ENCODE peak calls at places on chromosome 13, in eight cellular contexts. A is cardiac fibroblast; S is effector memory CD4-positive, alpha-beta T cell; N is CD8-positive, alpha-beta T cell; B is A673; W is astrocyte of the spinal cord; T is foreskin fibroblast; E is HFF-Myc. P is an unnamed sample.

GRCh38 chr13:77289844-77290243 is 37.0 kb downstream of the MYCBP2 start:
- DNase-seq in A (no peak), S (no peak), N (no peak), B (no peak), W (no peak), T (no peak), E (no peak), P (no peak)

GRCh38 chr13:34939771-34940170 is 2.3 kb upstream of the NBEA start:
- DNase-seq in A (no peak), S (no peak), N (no peak), B (no peak), W (no peak), T (no peak), E (no peak), P (peak; percentile 65)

GRCh38 chr13:24763596-24764275 is at the start of gene RNF17:
- DNase-seq in A (no peak), S (no peak), N (no peak), B (no peak), W (no peak), T (no peak), E (no peak), P (peak; percentile 38)

GRCh38 chr13:45825124-45825650 is 26.4 kb downstream of the SIAH3 start:
- DNase-seq in A (no peak), S (no peak), N (no peak), B (no peak), W (no peak), T (no peak), E (no peak), P (no peak)

GRCh38 chr13:64723735-64724134 is 2506.4 kb downstream of the PCDH9 start:
- DNase-seq in A (peak; percentile 95), S (no peak), N (no peak), B (peak; percentile 49), W (peak; percentile 85), T (peak; percentile 92), E (peak; percentile 63), P (no peak)

GRCh38 chr13:77521595-77522367 is 13.7 kb upstream of the SCEL start:
- DNase-seq in A (peak; percentile 35), S (no peak), N (no peak), B (peak; percentile 92), W (peak; percentile 67), T (peak; percentile 23), E (no peak), P (no peak)

GRCh38 chr13:112968380-112968909 is 569 bp upstream of the MCF2L start:
- DNase-seq in A (no peak), S (peak; percentile 55), N (peak; percentile 70), B (no peak), W (no peak), T (no peak), E (no peak), P (peak; percentile 88)

GRCh38 chr13:112775791-112776279 is 86.0 kb downstream of the ATP11A start:
- DNase-seq in A (no peak), S (no peak), N (no peak), B (no peak), W (no peak), T (no peak), E (no peak), P (peak; percentile 81)

GRCh38 chr13:41188584-41188983 is 5.8 kb downstream of the KBTBD7 start:
- DNase-seq in A (peak; percentile 54), S (no peak), N (no peak), B (no peak), W (peak; percentile 22), T (no peak), E (no peak), P (peak; percentile 34)

GRCh38 chr13:109704771-109705628 is 81.4 kb downstream of the IRS2 start:
- DNase-seq in A (peak; percentile 28), S (no peak), N (no peak), B (no peak), W (no peak), T (no peak), E (no peak), P (no peak)

GRCh38 chr13:65943024-65943423 is 1287.1 kb downstream of the PCDH9 start:
- DNase-seq in A (peak; percentile 71), S (no peak), N (no peak), B (no peak), W (peak; percentile 65), T (peak; percentile 42), E (no peak), P (no peak)

GRCh38 chr13:25267715-25268114 is 19.6 kb downstream of the MTMR6 start:
- DNase-seq in A (peak; percentile 38), S (no peak), N (no peak), B (peak; percentile 54), W (no peak), T (no peak), E (no peak), P (peak; percentile 68)

GRCh38 chr13:50244355-50244912 is 229.2 kb downstream of the KCNRG start:
- DNase-seq in A (no peak), S (no peak), N (no peak), B (no peak), W (no peak), T (no peak), E (no peak), P (no peak)

GRCh38 chr13:50248537-50249521 is 233.6 kb downstream of the KCNRG start:
- DNase-seq in A (no peak), S (no peak), N (no peak), B (no peak), W (no peak), T (no peak), E (no peak), P (no peak)

GRCh38 chr13:50243926-50244325 is 228.7 kb downstream of the KCNRG start:
- DNase-seq in A (no peak), S (no peak), N (no peak), B (no peak), W (no peak), T (no peak), E (no peak), P (no peak)

GRCh38 chr13:50241479-50241878 is 226.2 kb downstream of the KCNRG start:
- DNase-seq in A (peak; percentile 50), S (no peak), N (no peak), B (no peak), W (peak; percentile 11), T (no peak), E (no peak), P (no peak)

DNA sequence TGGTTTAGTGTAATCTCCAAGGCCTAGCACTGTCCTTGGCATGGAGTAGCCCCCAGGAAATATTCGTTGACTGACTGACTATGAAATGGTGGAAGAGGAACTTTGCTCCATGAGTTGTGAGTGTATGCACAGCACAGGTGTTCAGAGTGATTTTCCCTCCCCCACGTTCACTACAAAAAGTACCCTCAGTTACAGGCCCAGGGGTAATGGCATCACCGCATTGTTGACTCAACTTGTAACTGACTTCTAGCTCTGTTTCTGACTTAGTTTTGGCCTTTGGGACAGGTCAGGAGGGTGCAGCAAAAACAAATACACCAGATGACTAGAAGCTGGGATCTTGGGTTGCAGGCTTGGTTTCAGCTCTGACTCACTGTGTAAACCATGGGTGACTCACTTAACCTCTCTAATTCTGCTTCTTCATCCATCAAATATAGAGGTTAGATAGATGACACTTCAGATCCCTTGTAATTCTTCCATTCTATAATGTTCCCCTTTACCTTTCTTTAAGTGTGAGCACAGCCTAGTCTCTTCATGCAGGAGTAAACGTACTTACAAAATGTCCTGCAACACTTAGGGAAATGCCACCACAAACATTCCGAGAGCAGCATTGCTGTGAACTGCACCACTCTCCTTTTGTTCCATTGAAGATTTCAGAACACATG is 229.8 kb downstream of the KCNRG start:
- DNase-seq in A (peak; percentile 91), S (peak; percentile 10), N (no peak), B (no peak), W (peak; percentile 91), T (peak; percentile 87), E (peak; percentile 78), P (peak; percentile 87)
- H3K4me3 ChIP-seq in A (no peak overlapping the region), S (no peak overlapping the region), N (no peak overlapping the region), B (no peak overlapping the region), W (no peak overlapping the region), T (no peak overlapping the region), E (no peak overlapping the region), P (no peak overlapping the region)

DNA sequence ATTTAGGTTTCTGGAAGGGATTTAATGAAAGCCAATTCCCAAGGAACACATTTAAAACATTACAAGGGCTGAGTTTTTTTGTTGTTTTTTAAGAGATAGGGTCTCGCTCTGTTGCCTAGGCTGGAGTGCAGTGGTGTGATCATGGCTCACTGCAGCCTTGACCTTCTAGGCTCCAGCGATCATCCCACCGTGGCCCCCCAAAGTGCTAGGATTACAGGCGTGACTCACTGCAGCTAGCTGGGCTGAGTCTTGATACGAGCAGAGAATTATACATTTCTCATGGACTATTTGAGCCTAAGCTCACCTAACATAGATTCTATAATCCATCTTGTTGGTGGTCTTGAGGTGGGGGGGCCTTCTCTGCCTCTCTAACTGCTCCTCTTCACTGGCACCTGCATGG is 37.5 kb downstream of the DOCK9 start:
- DNase-seq in A (no peak), S (no peak), N (no peak), B (no peak), W (no peak), T (no peak), E (no peak), P (no peak)
- H3K4me3 ChIP-seq in A (no peak overlapping the region), S (no peak overlapping the region), N (no peak overlapping the region), B (no peak overlapping the region), W (no peak overlapping the region), T (no peak overlapping the region), E (no peak overlapping the region), P (no peak overlapping the region)

DNA sequence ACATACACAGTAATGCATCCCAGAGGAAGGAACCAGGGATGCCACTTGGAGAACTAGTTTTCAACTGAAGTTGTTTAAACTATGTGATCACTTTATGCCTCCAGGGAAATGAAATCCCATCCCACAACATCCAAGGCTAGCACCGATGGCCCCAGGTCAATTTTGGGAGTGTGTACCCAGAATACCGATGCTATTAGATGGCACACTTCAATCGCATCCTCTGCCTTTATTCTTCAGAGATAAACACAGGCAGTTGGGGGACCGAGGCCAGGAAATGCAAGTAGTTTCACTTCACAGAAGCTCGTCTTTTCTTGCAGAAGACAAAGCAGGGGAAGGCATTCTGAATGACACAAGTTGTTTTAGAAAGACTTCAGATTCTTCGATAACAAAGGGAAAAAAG is 13.8 kb downstream of the STK24 start:
- DNase-seq in A (no peak), S (no peak), N (peak; percentile 65), B (no peak), W (no peak), T (no peak), E (no peak), P (no peak)
- H3K4me3 ChIP-seq in A (no peak overlapping the region), S (peak overlapping the region; percentile 63), N (peak overlapping the region; percentile 12), B (no peak overlapping the region), W (no peak overlapping the region), T (peak overlapping the region; percentile 36), E (no peak overlapping the region), P (peak overlapping the region; percentile 31)

GRCh38 chr13:78659450-78660110 is 625 bp upstream of the OBI1 start:
- DNase-seq in A (peak; percentile 27), S (no peak), N (no peak), B (no peak), W (peak; percentile 9), T (no peak), E (no peak), P (no peak)

GRCh38 chr13:78658630-78659449 is at the start of gene OBI1:
- DNase-seq in A (peak; percentile 93), S (peak; percentile 80), N (peak; percentile 92), B (peak; percentile 93), W (peak; percentile 92), T (peak; percentile 86), E (peak; percentile 46), P (peak; percentile 88)

GRCh38 chr13:78657699-78658629 is 991 bp downstream of the OBI1 start:
- DNase-seq in A (peak; percentile 33), S (no peak), N (no peak), B (peak; percentile 18), W (peak; percentile 17), T (no peak), E (no peak), P (peak; percentile 63)

GRCh38 chr13:78662467-78662866 is 3.5 kb upstream of the OBI1 start:
- DNase-seq in A (no peak), S (no peak), N (no peak), B (no peak), W (no peak), T (no peak), E (no peak), P (no peak)

GRCh38 chr13:78660130-78660857 is 1.3 kb upstream of the OBI1 start:
- DNase-seq in A (peak; percentile 30), S (no peak), N (peak; percentile 52), B (peak; percentile 42), W (no peak), T (no peak), E (no peak), P (no peak)
- H3K4me3 ChIP-seq in A (peak overlapping the region; percentile 89), S (peak overlapping the region; percentile 93), N (peak overlapping the region; percentile 100), B (peak overlapping the region; percentile 92), W (peak overlapping the region; percentile 91), T (peak overlapping the region; percentile 92), E (peak overlapping the region; percentile 71), P (peak overlapping the region; percentile 98)

P was measured in osteoblast.